ENCODE peak calls at places on chromosomes 16 and 17, in eight cellular contexts. One of them, this sample, is unnamed. For H3K36me3, the result is how much of the 10 kb centered on the place peaks cover.

GRCh38 chr16:51449441-51449840 is 298.4 kb upstream of the SALL1 start:
- DNase-seq in GM23248: no peak
- DNase-seq in IMR-90: no peak
- DNase-seq in PC-3: no peak
- DNase-seq in mesendoderm: peak
- DNase-seq in GM23338: no peak
- DNase-seq in fibroblast of lung: no peak
- DNase-seq in astrocyte: no peak
- DNase-seq in this sample: no peak

GRCh38 chr17:76957600-76958464 is 89.6 kb downstream of the MGAT5B start:
- DNase-seq in GM23248: peak
- DNase-seq in IMR-90: peak
- DNase-seq in PC-3: no peak
- DNase-seq in mesendoderm: no peak
- DNase-seq in GM23338: peak
- DNase-seq in fibroblast of lung: peak
- DNase-seq in astrocyte: peak
- DNase-seq in this sample: peak

GRCh38 chr16:47716571-47716970 is 255.4 kb downstream of the PHKB start:
- DNase-seq in GM23248: no peak
- DNase-seq in IMR-90: no peak
- DNase-seq in PC-3: no peak
- DNase-seq in mesendoderm: peak
- DNase-seq in GM23338: no peak
- DNase-seq in fibroblast of lung: peak
- DNase-seq in astrocyte: peak
- DNase-seq in this sample: no peak

GRCh38 chr17:78495634-78496033 is 81.6 kb downstream of the DNAH17 start:
- DNase-seq in GM23248: no peak
- DNase-seq in IMR-90: no peak
- DNase-seq in PC-3: no peak
- DNase-seq in mesendoderm: no peak
- DNase-seq in GM23338: no peak
- DNase-seq in fibroblast of lung: no peak
- DNase-seq in astrocyte: no peak
- DNase-seq in this sample: no peak

GRCh38 chr16:46789499-46790414 is 41.2 kb downstream of the C16orf87 start:
- DNase-seq in GM23248: peak
- DNase-seq in IMR-90: peak
- DNase-seq in PC-3: peak
- DNase-seq in mesendoderm: peak
- DNase-seq in GM23338: peak
- DNase-seq in fibroblast of lung: peak
- DNase-seq in astrocyte: peak
- DNase-seq in this sample: peak

GRCh38 chr16:19284207-19284606 is 1.3 kb upstream of the CLEC19A start:
- DNase-seq in GM23248: peak
- DNase-seq in IMR-90: no peak
- DNase-seq in PC-3: peak
- DNase-seq in mesendoderm: no peak
- DNase-seq in GM23338: no peak
- DNase-seq in fibroblast of lung: peak
- DNase-seq in astrocyte: no peak
- DNase-seq in this sample: no peak

GRCh38 chr16:3292604-3293003 is 9.3 kb downstream of the ZNF263 start:
- DNase-seq in GM23248: peak
- DNase-seq in IMR-90: peak
- DNase-seq in PC-3: peak
- DNase-seq in mesendoderm: no peak
- DNase-seq in GM23338: no peak
- DNase-seq in fibroblast of lung: peak
- DNase-seq in astrocyte: peak
- DNase-seq in this sample: no peak

GRCh38 chr16:66475232-66475631 is 48.1 kb downstream of the BEAN1 start:
- DNase-seq in GM23248: no peak
- DNase-seq in IMR-90: no peak
- DNase-seq in PC-3: no peak
- DNase-seq in mesendoderm: no peak
- DNase-seq in GM23338: no peak
- DNase-seq in fibroblast of lung: no peak
- DNase-seq in astrocyte: no peak
- DNase-seq in this sample: no peak

GRCh38 chr17:36481829-36482228 is 4.7 kb upstream of the ZNHIT3 start:
- DNase-seq in GM23248: no peak
- DNase-seq in IMR-90: no peak
- DNase-seq in PC-3: no peak
- DNase-seq in mesendoderm: no peak
- DNase-seq in GM23338: no peak
- DNase-seq in fibroblast of lung: no peak
- DNase-seq in astrocyte: no peak
- DNase-seq in this sample: no peak

GRCh38 chr16:86120982-86121242 is 221.9 kb downstream of the IRF8 start:
- DNase-seq in GM23248: no peak
- DNase-seq in IMR-90: no peak
- DNase-seq in PC-3: no peak
- DNase-seq in mesendoderm: no peak
- DNase-seq in GM23338: no peak
- DNase-seq in fibroblast of lung: no peak
- DNase-seq in astrocyte: no peak
- DNase-seq in this sample: no peak

GRCh38 chr17:9817086-9817485 is 4.8 kb downstream of the GSG1L2 start:
- DNase-seq in GM23248: peak
- DNase-seq in IMR-90: peak
- DNase-seq in PC-3: peak
- DNase-seq in mesendoderm: peak
- DNase-seq in GM23338: peak
- DNase-seq in fibroblast of lung: peak
- DNase-seq in astrocyte: no peak
- DNase-seq in this sample: no peak

GRCh38 chr17:80387071-80387470 is 27.9 kb upstream of the ENDOV start:
- DNase-seq in GM23248: no peak
- DNase-seq in IMR-90: no peak
- DNase-seq in PC-3: no peak
- DNase-seq in mesendoderm: no peak
- DNase-seq in GM23338: no peak
- DNase-seq in fibroblast of lung: no peak
- DNase-seq in astrocyte: no peak
- DNase-seq in this sample: no peak
- H3K36me3 ChIP-seq in GM23248: half or more
- H3K36me3 ChIP-seq in IMR-90: half or more
- H3K36me3 ChIP-seq in PC-3: half or more
- H3K36me3 ChIP-seq in mesendoderm: under half
- H3K36me3 ChIP-seq in GM23338: under half
- H3K36me3 ChIP-seq in fibroblast of lung: under half
- H3K36me3 ChIP-seq in astrocyte: under half
- H3K36me3 ChIP-seq in this sample: under half

GRCh38 chr17:70936724-70937123 is 767.4 kb downstream of the KCNJ2 start:
- DNase-seq in GM23248: no peak
- DNase-seq in IMR-90: no peak
- DNase-seq in PC-3: no peak
- DNase-seq in mesendoderm: no peak
- DNase-seq in GM23338: no peak
- DNase-seq in fibroblast of lung: no peak
- DNase-seq in astrocyte: no peak
- DNase-seq in this sample: no peak
- H3K4me2 ChIP-seq in GM23248: no peak
- H3K4me2 ChIP-seq in IMR-90: no peak
- H3K4me2 ChIP-seq in PC-3: no peak
- H3K4me2 ChIP-seq in mesendoderm: no peak
- H3K4me2 ChIP-seq in GM23338: no peak
- H3K4me2 ChIP-seq in fibroblast of lung: no peak
- H3K4me2 ChIP-seq in astrocyte: no peak
- H3K4me2 ChIP-seq in this sample: no peak

DNA sequence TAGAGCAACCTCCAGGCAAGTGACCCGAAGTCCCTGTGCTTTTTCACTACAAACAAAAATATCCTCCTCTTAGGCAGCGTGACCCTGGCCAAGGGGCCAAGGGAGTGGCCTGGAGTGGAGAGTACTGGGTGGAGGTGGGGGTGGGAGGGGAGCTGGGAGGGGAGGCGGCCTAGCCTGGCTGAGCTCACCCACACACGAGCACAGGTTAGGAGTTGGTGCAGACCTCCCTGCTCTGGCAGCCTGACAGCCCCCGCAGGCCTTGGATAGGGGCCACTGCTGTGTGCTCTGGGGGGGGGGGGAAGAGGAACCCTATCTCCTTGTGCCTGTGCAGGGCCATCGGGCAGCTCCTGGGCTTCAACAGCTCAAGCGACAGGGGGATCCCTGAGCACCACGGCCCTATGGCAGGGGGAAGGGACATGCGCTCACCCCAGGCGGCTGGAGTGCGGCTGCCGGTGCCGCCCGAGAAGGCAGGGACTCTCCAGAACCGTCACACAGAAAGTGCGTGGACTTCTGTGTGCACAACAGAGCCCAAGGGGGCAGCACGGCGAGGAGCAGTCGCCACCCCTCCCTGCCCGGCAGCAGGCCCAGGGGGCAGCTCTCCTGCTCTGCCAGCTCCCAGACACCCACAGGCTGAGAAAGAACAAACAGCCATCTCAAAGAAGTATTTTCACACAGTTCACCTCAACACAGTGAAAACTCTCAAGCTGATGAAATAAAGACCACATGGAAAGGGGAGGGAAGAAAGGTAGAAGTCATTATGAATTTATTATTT is 13.3 kb downstream of the SLC16A3 start:
- DNase-seq in GM23248: no peak
- DNase-seq in IMR-90: no peak
- DNase-seq in PC-3: peak
- DNase-seq in mesendoderm: no peak
- DNase-seq in GM23338: no peak
- DNase-seq in fibroblast of lung: peak
- DNase-seq in astrocyte: no peak
- DNase-seq in this sample: no peak
- H3K27ac ChIP-seq in GM23248: peak
- H3K27ac ChIP-seq in IMR-90: peak
- H3K27ac ChIP-seq in PC-3: peak
- H3K27ac ChIP-seq in mesendoderm: no peak
- H3K27ac ChIP-seq in GM23338: no peak
- H3K27ac ChIP-seq in fibroblast of lung: no peak
- H3K27ac ChIP-seq in astrocyte: peak
- H3K27ac ChIP-seq in this sample: no peak

GRCh38 chr17:81193470-81194224 is 27.6 kb upstream of the AATK start:
- DNase-seq in GM23248: no peak
- DNase-seq in IMR-90: no peak
- DNase-seq in PC-3: no peak
- DNase-seq in mesendoderm: no peak
- DNase-seq in GM23338: no peak
- DNase-seq in fibroblast of lung: no peak
- DNase-seq in astrocyte: no peak
- DNase-seq in this sample: no peak
- H3K36me3 ChIP-seq in GM23248: under half
- H3K36me3 ChIP-seq in IMR-90: under half
- H3K36me3 ChIP-seq in PC-3: under half
- H3K36me3 ChIP-seq in mesendoderm: under half
- H3K36me3 ChIP-seq in GM23338: under half
- H3K36me3 ChIP-seq in fibroblast of lung: under half
- H3K36me3 ChIP-seq in astrocyte: under half
- H3K36me3 ChIP-seq in this sample: under half